ENCODE peak calls at places on chromosomes 5 and 9, in seven cellular contexts. E is left ventricle myocardium inferior, W is Calu3, P is upper lobe of left lung, Y is kidney, L is fibroblast of lung, T is tibial nerve. M is an unnamed sample.

GRCh38 chr9:125752070-125752628 is 5.0 kb downstream of the PBX3 start:
- DNase-seq in E (no peak), W (no peak), P (no peak), Y (no peak), L (peak), T (no peak), M (no peak)

GRCh38 chr5:122661496-122662180 is 113.2 kb upstream of the SNX2 start:
- DNase-seq in E (no peak), W (peak), P (no peak), Y (no peak), L (peak), T (no peak), M (no peak)

GRCh38 chr5:138876811-138877210 is 1.7 kb upstream of the LRRTM2 start:
- DNase-seq in E (no peak), W (no peak), P (no peak), Y (no peak), L (no peak), T (no peak), M (no peak)

GRCh38 chr9:72979405-72980100 is 26.7 kb upstream of the ALDH1A1 start:
- DNase-seq in E (no peak), W (peak), P (no peak), Y (no peak), L (no peak), T (no peak), M (no peak)

GRCh38 chr9:2231831-2232230 is 216.7 kb downstream of the SMARCA2 start:
- DNase-seq in E (no peak), W (no peak), P (no peak), Y (no peak), L (peak), T (no peak), M (no peak)

GRCh38 chr9:10127867-10128266 is 484.9 kb downstream of the PTPRD start:
- DNase-seq in E (no peak), W (no peak), P (no peak), Y (no peak), L (no peak), T (no peak), M (no peak)

GRCh38 chr5:191036-191948 is at the start of gene LRRC14B:
- DNase-seq in E (peak), W (peak), P (peak), Y (peak), L (no peak), T (no peak), M (no peak)

GRCh38 chr9:131590907-131591844 is 45.9 kb downstream of the PRRT1B start:
- DNase-seq in E (peak), W (peak), P (peak), Y (peak), L (peak), T (peak), M (peak)

GRCh38 chr5:167982-168660 is 23.2 kb upstream of the LRRC14B start:
- DNase-seq in E (no peak), W (no peak), P (no peak), Y (no peak), L (peak), T (no peak), M (no peak)

GRCh38 chr9:88538311-88539085 is 3.5 kb downstream of the NXNL2 start:
- DNase-seq in E (no peak), W (no peak), P (no peak), Y (no peak), L (peak), T (no peak), M (no peak)

GRCh38 chr5:69450116-69450515 is 35.2 kb downstream of the MARVELD2 start:
- DNase-seq in E (no peak), W (no peak), P (no peak), Y (no peak), L (peak), T (no peak), M (no peak)

GRCh38 chr5:141683596-141684161 is 1.6 kb upstream of the ARAP3 start:
- DNase-seq in E (no peak), W (no peak), P (no peak), Y (no peak), L (no peak), T (no peak), M (no peak)

GRCh38 chr9:110900917-110901316 is 137.4 kb downstream of the LPAR1 start:
- DNase-seq in E (no peak), W (no peak), P (no peak), Y (no peak), L (peak), T (no peak), M (no peak)

GRCh38 chr5:139381837-139382361 is 1.2 kb downstream of the SLC23A1 start:
- DNase-seq in E (no peak), W (no peak), P (no peak), Y (no peak), L (no peak), T (no peak), M (no peak)

GRCh38 chr5:119453045-119453383 is 717 bp downstream of the HSD17B4 start:
- DNase-seq in E (no peak), W (no peak), P (no peak), Y (no peak), L (peak), T (no peak), M (no peak)

GRCh38 chr5:136038635-136039034 is 9.8 kb downstream of the TGFBI start:
- DNase-seq in E (no peak), W (no peak), P (no peak), Y (no peak), L (peak), T (no peak), M (no peak)

GRCh38 chr5:95727764-95728191 is 3.4 kb upstream of the RHOBTB3 start:
- DNase-seq in E (no peak), W (no peak), P (no peak), Y (no peak), L (peak), T (no peak), M (no peak)

GRCh38 chr5:64147849-64148441 is 17.7 kb upstream of the RNF180 start:
- DNase-seq in E (peak), W (peak), P (no peak), Y (peak), L (peak), T (no peak), M (peak)

GRCh38 chr9:110954822-110955291 is 83.4 kb downstream of the LPAR1 start:
- DNase-seq in E (no peak), W (no peak), P (no peak), Y (no peak), L (peak), T (no peak), M (no peak)

GRCh38 chr5:176739461-176740051 is 70.8 kb upstream of the UNC5A start:
- DNase-seq in E (no peak), W (no peak), P (no peak), Y (no peak), L (no peak), T (no peak), M (peak)

GRCh38 chr5:88736494-88736893 is 146.5 kb downstream of the MEF2C start:
- DNase-seq in E (no peak), W (no peak), P (no peak), Y (no peak), L (no peak), T (no peak), M (no peak)

GRCh38 chr5:157266286-157267007 is 524 bp downstream of the CYFIP2 start:
- DNase-seq in E (no peak), W (peak), P (peak), Y (peak), L (no peak), T (no peak), M (peak)

GRCh38 chr5:147954971-147955370 is 48.6 kb upstream of the C5orf46 start:
- DNase-seq in E (no peak), W (no peak), P (no peak), Y (no peak), L (no peak), T (no peak), M (no peak)

GRCh38 chr5:147949711-147950573 is 43.6 kb upstream of the C5orf46 start:
- DNase-seq in E (no peak), W (no peak), P (no peak), Y (no peak), L (peak), T (no peak), M (no peak)
- TF ChIP-seq CTCF in E (peak), W (peak), P (peak), Y (peak), L (peak), T (peak), M (peak)

GRCh38 chr5:131810510-131811249 is 13.9 kb upstream of the FNIP1 start:
- DNase-seq in E (no peak), W (peak), P (no peak), Y (no peak), L (no peak), T (no peak), M (no peak)
- TF ChIP-seq CTCF in E (peak), W (no peak), P (no peak), Y (peak), L (peak), T (no peak), M (no peak)

DNA sequence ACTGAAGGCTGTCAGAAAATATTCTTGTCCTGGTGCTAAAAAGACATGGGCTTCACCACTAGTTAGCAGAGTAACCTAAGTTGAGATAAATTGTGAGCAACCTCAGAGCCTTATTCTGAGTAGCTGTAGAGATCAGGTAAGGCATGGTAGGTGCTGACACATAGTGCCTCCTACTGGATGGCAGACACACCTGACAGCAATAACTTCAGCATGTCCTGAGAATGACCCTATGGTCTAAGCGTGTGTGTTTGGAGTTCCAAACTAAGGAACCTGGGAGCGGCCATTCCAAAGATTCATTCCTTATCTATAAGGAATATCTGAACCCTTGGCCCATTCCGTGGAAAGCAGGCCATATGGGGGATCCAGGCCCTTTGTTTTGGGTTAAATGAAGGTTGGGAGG is 46.0 kb downstream of the SLC28A3 start:
- DNase-seq in E (no peak), W (no peak), P (no peak), Y (no peak), L (no peak), T (no peak), M (no peak)
- TF ChIP-seq CTCF in E (no peak), W (no peak), P (no peak), Y (no peak), L (no peak), T (no peak), M (no peak)

GRCh38 chr9:104810421-104811339 is 46.8 kb downstream of the NIPSNAP3B start:
- DNase-seq in E (no peak), W (peak), P (no peak), Y (peak), L (peak), T (no peak), M (no peak)

GRCh38 chr9:104802906-104803305 is 39.0 kb downstream of the NIPSNAP3B start:
- DNase-seq in E (no peak), W (no peak), P (no peak), Y (no peak), L (no peak), T (no peak), M (no peak)

GRCh38 chr9:104805441-104805840 is 41.5 kb downstream of the NIPSNAP3B start:
- DNase-seq in E (no peak), W (no peak), P (no peak), Y (no peak), L (no peak), T (no peak), M (no peak)

DNA sequence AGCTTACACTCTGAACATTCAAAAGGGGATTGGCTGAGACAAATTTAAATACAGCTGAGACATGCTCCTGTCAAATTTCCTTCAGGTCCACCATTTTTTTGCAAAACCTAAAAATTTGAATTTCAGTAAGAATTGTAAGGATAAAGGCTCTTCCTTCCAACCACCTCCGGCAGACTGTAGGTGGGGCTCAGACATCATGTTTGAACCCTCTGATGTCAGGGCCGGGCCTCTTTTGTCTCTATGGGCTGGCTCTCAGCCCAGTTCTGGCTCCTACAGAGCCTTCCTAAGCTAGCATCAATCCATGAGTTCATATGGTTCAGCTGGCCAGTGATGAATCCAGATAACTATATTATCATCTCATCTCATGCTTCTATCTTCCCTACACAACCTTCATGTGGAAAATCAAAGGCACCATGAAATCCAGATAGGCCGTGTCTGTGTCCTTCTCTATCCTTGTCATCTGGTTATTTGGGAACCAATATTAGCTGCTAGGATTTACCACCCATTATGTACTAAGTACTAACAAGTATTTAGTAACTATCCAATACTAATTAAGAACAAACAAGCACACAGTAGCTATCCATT is 44.2 kb downstream of the NIPSNAP3B start:
- DNase-seq in E (no peak), W (peak), P (no peak), Y (no peak), L (peak), T (no peak), M (no peak)
- TF ChIP-seq CTCF in E (peak), W (no peak), P (no peak), Y (peak), L (no peak), T (no peak), M (no peak)

DNA sequence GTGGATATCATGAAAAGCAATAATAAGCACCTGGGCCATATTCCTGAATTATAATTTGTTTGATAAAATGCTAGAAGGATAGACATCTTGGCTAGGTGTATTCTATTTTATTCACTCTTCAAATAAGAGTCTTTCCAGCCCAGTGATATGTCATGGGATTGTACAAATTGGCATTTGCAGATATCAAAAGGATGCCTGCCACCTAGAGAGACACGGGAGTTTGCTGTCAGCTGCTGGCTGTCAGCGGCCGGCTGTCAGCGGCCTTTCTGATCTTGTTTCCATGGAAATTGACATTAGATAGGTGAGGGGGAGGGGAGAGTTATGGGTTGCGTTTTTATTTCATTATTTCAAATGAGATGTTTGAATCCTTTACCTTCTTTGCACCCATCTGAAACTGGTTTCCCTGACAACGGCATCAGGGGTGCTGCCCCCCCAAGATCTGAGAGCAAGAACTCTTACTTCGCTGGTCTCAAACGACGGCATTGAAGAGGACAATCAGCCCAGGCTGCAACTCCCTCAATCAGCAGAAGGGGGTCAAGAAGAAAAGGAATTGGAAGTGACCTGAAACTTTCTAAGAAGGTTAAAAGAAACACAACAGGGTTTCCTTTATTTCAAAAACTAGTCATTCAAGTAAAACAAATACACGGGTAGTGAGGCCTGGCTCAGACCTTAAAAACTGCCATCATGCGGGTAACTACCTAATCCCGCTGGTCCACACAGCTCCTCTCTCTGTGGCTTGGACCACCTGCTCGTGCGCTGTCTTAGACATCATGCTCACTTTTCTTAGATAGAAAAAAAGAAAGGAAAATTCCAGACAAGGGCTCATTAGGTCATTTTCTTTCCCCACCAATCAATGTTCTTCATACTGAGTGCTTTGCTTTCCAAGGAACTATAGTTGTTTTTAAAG is 115.7 kb downstream of the TLE1 start:
- DNase-seq in E (no peak), W (no peak), P (no peak), Y (no peak), L (no peak), T (no peak), M (no peak)
- TF ChIP-seq CTCF in E (no peak), W (no peak), P (no peak), Y (no peak), L (no peak), T (no peak), M (no peak)

GRCh38 chr9:84697494-84698114 is 28.1 kb downstream of the NTRK2 start:
- DNase-seq in E (peak), W (peak), P (no peak), Y (peak), L (peak), T (peak), M (peak)
- TF ChIP-seq CTCF in E (peak), W (peak), P (peak), Y (peak), L (peak), T (peak), M (peak)

GRCh38 chr5:150256416-150257064 is 33.0 kb downstream of the CAMK2A start:
- DNase-seq in E (no peak), W (no peak), P (no peak), Y (no peak), L (no peak), T (no peak), M (no peak)
- TF ChIP-seq CTCF in E (no peak), W (no peak), P (no peak), Y (no peak), L (no peak), T (no peak), M (no peak)

GRCh38 chr9:108928386-108928785 is 5.5 kb downstream of the ELP1 start:
- DNase-seq in E (no peak), W (no peak), P (no peak), Y (no peak), L (no peak), T (no peak), M (no peak)

GRCh38 chr9:108934323-108934885 is at the start of gene ABITRAM:
- DNase-seq in E (peak), W (peak), P (peak), Y (peak), L (peak), T (peak), M (peak)

GRCh38 chr9:108933231-108933630 is 693 bp downstream of the ELP1 start:
- DNase-seq in E (no peak), W (no peak), P (no peak), Y (no peak), L (peak), T (no peak), M (no peak)

GRCh38 chr9:108937561-108938305 is 3.5 kb downstream of the ABITRAM start:
- DNase-seq in E (no peak), W (no peak), P (no peak), Y (no peak), L (no peak), T (no peak), M (no peak)

GRCh38 chr9:108933641-108934322 is at the start of gene ELP1:
- DNase-seq in E (peak), W (peak), P (peak), Y (peak), L (peak), T (peak), M (peak)
- TF ChIP-seq CTCF in E (peak), W (peak), P (no peak), Y (no peak), L (peak), T (no peak), M (no peak)

GRCh38 chr9:109759584-109759983 is 20.4 kb upstream of the PALM2AKAP2 start:
- DNase-seq in E (no peak), W (no peak), P (no peak), Y (no peak), L (no peak), T (no peak), M (no peak)
- TF ChIP-seq CTCF in E (no peak), W (no peak), P (no peak), Y (no peak), L (no peak), T (no peak), M (no peak)

GRCh38 chr9:98773721-98774120 is 22.6 kb downstream of the ANKS6 start:
- DNase-seq in E (no peak), W (no peak), P (peak), Y (no peak), L (no peak), T (no peak), M (no peak)

GRCh38 chr9:98772364-98773155 is 23.8 kb downstream of the ANKS6 start:
- DNase-seq in E (no peak), W (no peak), P (no peak), Y (no peak), L (no peak), T (no peak), M (no peak)

GRCh38 chr9:98775831-98776441 is 20.4 kb downstream of the ANKS6 start:
- DNase-seq in E (no peak), W (peak), P (no peak), Y (no peak), L (peak), T (no peak), M (no peak)

GRCh38 chr9:98777618-98778017 is 18.7 kb downstream of the ANKS6 start:
- DNase-seq in E (no peak), W (no peak), P (no peak), Y (no peak), L (no peak), T (no peak), M (no peak)

DNA sequence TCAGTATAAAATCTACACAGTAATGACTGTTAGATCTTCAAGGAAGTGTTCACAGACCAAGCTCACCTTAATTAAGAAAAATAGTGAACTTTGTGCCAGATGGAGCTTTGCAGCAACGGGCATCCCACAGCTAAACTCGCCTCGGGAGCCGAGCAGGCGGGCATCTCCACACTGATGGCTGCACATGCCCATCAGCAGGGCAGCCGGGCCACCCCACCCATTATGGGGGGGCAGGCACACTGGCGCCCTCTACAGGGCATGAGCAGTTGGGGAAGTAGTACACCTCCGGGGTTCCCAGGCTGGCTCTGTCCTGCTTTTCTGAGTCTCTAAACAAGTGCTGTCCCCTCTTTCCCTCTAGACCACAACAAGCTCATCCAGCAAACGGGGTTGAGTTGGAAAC is 21.6 kb downstream of the ANKS6 start:
- DNase-seq in E (no peak), W (no peak), P (peak), Y (no peak), L (no peak), T (no peak), M (no peak)
- TF ChIP-seq CTCF in E (peak), W (peak), P (no peak), Y (no peak), L (peak), T (peak), M (peak)

M was measured in mesothelial cell of epicardium.